ENCODE peak calls at places on chromosome 15, in seven cellular contexts. O is AG04450, K is body of pancreas, S is right lobe of liver, J is brain microvascular endothelial cell, Q is mammary epithelial cell, X is BJ. E is an unnamed sample.

GRCh38 chr15:93028111-93028631 is 60.8 kb downstream of the RGMA start:
- DNase-seq in O (no peak), K (no peak), S (no peak), J (no peak), Q (no peak), X (no peak), E (no peak)

GRCh38 chr15:93566777-93567176 is 477.8 kb upstream of the RGMA start:
- DNase-seq in O (no peak), K (no peak), S (no peak), J (no peak), Q (peak; percentile 97), X (no peak), E (peak; percentile 33)

GRCh38 chr15:51708013-51708412 is 26.7 kb downstream of the SCG3 start:
- DNase-seq in O (no peak), K (peak; percentile 59), S (no peak), J (no peak), Q (no peak), X (no peak), E (no peak)

GRCh38 chr15:56798639-56799038 is 65.3 kb upstream of the ZNF280D start:
- DNase-seq in O (no peak), K (no peak), S (no peak), J (no peak), Q (no peak), X (no peak), E (peak; percentile 90)

GRCh38 chr15:31523655-31524049 is 197.0 kb downstream of the KLF13 start:
- DNase-seq in O (no peak), K (no peak), S (no peak), J (no peak), Q (no peak), X (no peak), E (no peak)

GRCh38 chr15:57334257-57334656 is 42.0 kb upstream of the CGNL1 start:
- DNase-seq in O (no peak), K (no peak), S (no peak), J (peak; percentile 39), Q (peak; percentile 3), X (no peak), E (peak; percentile 75)

GRCh38 chr15:71485094-71485693 is 325.2 kb upstream of the NR2E3 start:
- DNase-seq in O (no peak), K (no peak), S (no peak), J (no peak), Q (no peak), X (no peak), E (no peak)

GRCh38 chr15:58330468-58330793 is 101.4 kb upstream of the LIPC start:
- DNase-seq in O (no peak), K (no peak), S (no peak), J (no peak), Q (no peak), X (no peak), E (no peak)

GRCh38 chr15:41499109-41499851 is 5.6 kb downstream of the ITPKA start:
- DNase-seq in O (no peak), K (no peak), S (no peak), J (no peak), Q (no peak), X (no peak), E (no peak)
- H3K27me3 ChIP-seq in O (peaks cover 44% of the 10 kb centered on the region), K (no peaks in the 10 kb centered on the region), S (no peaks in the 10 kb centered on the region), J (peaks cover 46% of the 10 kb centered on the region), Q (peaks cover 39% of the 10 kb centered on the region), X (peaks cover 16% of the 10 kb centered on the region), E (no peaks in the 10 kb centered on the region)

DNA sequence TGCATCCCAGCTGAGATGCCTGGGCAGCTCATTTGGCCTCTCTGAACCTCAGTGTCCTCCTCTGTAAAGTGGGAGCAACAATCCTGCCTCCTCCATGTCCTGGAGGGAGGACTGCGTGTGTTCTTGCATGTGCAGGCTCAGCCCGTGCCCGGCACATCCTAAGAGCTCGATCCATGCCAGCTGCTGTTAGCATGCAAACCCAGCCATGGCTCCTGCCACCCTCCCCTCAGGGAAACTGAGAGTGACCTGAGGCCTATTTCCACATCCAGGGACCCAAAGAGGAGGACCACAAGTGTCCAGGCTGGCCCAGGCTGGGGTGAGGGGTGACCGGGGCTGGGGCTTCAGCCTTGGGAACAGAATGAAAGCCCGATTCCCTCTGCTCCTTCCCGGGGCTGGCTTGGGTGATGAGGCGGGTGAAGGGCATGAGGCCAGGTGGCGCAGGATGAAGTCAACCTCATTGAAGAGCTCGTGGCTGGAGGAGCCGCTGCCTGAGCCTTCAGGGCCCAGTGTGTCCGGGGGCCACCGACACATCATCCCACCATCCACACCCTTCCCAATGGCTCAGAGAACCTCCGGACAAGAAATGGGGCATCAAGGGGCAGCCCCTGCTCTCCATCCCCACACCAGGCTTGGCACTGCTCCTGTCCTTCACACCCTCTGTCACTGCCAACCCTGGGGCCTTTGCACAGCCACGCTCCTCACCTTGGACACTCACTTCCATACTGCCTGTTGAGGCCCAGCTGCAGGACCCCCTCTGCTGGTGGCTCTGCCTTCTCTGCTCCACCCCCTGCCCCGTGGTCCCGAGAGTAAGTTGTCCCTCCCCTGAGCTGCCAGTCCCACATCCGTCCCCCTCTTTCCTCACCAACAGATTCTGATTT is 42.5 kb downstream of the ADAMTS7 start:
- DNase-seq in O (no peak), K (no peak), S (no peak), J (no peak), Q (no peak), X (no peak), E (no peak)
- H3K4me3 ChIP-seq in O (no peak overlapping the region), K (no peak overlapping the region), S (no peak overlapping the region), J (no peak overlapping the region), Q (no peak overlapping the region), X (no peak overlapping the region), E (no peak overlapping the region)

GRCh38 chr15:79093352-79093935 is 2.9 kb upstream of the RASGRF1 start:
- DNase-seq in O (no peak), K (no peak), S (no peak), J (no peak), Q (no peak), X (no peak), E (no peak)
- H3K27me3 ChIP-seq in O (peaks cover 43% of the 10 kb centered on the region), K (peaks cover 20% of the 10 kb centered on the region), S (no peaks in the 10 kb centered on the region), J (peaks cover 37% of the 10 kb centered on the region), Q (peaks cover 24% of the 10 kb centered on the region), X (peaks cover 23% of the 10 kb centered on the region), E (peaks cover 72% of the 10 kb centered on the region)

GRCh38 chr15:43517354-43518072 is at the start of gene MAP1A:
- DNase-seq in O (no peak), K (peak; percentile 31), S (no peak), J (peak; percentile 60), Q (no peak), X (no peak), E (no peak)

GRCh38 chr15:43520138-43520537 is 2.7 kb downstream of the MAP1A start:
- DNase-seq in O (no peak), K (no peak), S (no peak), J (no peak), Q (no peak), X (no peak), E (no peak)

GRCh38 chr15:43519207-43519606 is 1.8 kb downstream of the MAP1A start:
- DNase-seq in O (no peak), K (no peak), S (no peak), J (no peak), Q (no peak), X (no peak), E (no peak)

GRCh38 chr15:43516801-43517353 is 531 bp upstream of the MAP1A start:
- DNase-seq in O (no peak), K (no peak), S (no peak), J (peak; percentile 59), Q (no peak), X (no peak), E (no peak)

GRCh38 chr15:43518073-43518761 is 809 bp downstream of the MAP1A start:
- DNase-seq in O (no peak), K (peak; percentile 21), S (no peak), J (no peak), Q (no peak), X (no peak), E (no peak)
- H3K4me3 ChIP-seq in O (peak overlapping the region; percentile 98), K (no peak overlapping the region), S (no peak overlapping the region), J (peak overlapping the region; percentile 74), Q (peak overlapping the region; percentile 19), X (peak overlapping the region; percentile 82), E (peak overlapping the region; percentile 28)

GRCh38 chr15:41506796-41507341 is 6.8 kb downstream of the LTK start:
- DNase-seq in O (no peak), K (no peak), S (no peak), J (no peak), Q (no peak), X (no peak), E (no peak)

GRCh38 chr15:41505776-41506175 is 7.9 kb downstream of the LTK start:
- DNase-seq in O (no peak), K (no peak), S (no peak), J (no peak), Q (no peak), X (no peak), E (no peak)

GRCh38 chr15:41503669-41504010 is 10.0 kb downstream of the ITPKA start:
- DNase-seq in O (no peak), K (no peak), S (no peak), J (no peak), Q (no peak), X (no peak), E (no peak)

GRCh38 chr15:41502787-41503668 is 9.4 kb downstream of the ITPKA start:
- DNase-seq in O (no peak), K (no peak), S (no peak), J (no peak), Q (no peak), X (no peak), E (no peak)

DNA sequence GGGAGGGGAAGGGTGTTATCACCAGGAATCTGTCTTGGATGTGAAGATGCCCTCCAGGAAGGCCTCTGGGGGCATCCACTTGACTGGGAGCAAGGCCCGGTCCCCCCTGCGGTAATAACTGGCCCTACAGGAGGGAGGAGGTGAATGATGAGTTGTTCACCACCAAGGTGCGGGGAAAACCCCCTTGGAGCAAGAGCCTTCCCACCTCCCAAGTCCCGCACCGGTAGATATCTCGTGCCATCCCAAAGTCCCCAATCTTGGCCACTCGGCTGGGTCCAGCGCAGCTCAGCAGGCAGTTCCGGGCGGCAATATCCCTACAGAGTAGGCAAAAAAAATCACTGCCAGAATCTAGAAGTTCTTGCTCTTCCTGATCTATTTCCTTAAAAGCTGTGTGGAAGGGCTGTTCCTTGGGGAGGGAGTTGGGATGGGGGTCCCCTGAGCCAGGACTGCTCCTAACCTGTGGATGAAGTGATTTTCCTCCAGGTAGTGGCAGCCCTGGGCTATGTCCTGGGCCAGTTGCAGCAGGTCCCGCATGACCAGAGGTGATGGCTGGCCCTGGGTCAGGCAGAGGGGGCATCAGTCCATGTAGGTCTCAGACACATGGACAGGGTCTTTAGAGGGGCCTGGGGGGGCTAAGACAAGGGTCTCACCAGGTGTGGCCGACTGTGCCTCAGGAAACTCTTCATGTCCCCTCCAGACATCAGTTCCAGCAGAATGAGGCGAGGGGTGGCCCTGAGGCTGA is 8.7 kb downstream of the LTK start:
- DNase-seq in O (no peak), K (no peak), S (no peak), J (no peak), Q (no peak), X (no peak), E (no peak)
- H3K27me3 ChIP-seq in O (peaks cover 33% of the 10 kb centered on the region), K (no peaks in the 10 kb centered on the region), S (no peaks in the 10 kb centered on the region), J (peaks cover 26% of the 10 kb centered on the region), Q (peaks cover 20% of the 10 kb centered on the region), X (peaks cover 12% of the 10 kb centered on the region), E (no peaks in the 10 kb centered on the region)

E was measured in MG63.